ENCODE peak calls at places on chromosomes 16 and 17, in six cellular contexts. M is activated CD4-positive, CD25-positive, alpha-beta regulatory T cell; S is heart right ventricle; Q is cardiac fibroblast; X is prostate gland; O is central memory CD8-positive, alpha-beta T cell. H is an unnamed sample.

GRCh38 chr16:85753559-85753958 is 2.7 kb upstream of the C16orf74 start:
- DNase-seq in M (no peak), S (no peak), Q (no peak), X (peak; percentile 70), O (no peak), H (peak; percentile 73)

GRCh38 chr17:27569257-27569722 is 61.7 kb upstream of the LGALS9 start:
- DNase-seq in M (no peak), S (no peak), Q (peak; percentile 43), X (no peak), O (peak; percentile 32), H (no peak)

GRCh38 chr17:51028176-51028863 is 92.3 kb downstream of the SPAG9 start:
- DNase-seq in M (no peak), S (no peak), Q (no peak), X (no peak), O (no peak), H (no peak)

GRCh38 chr16:12348733-12349704 is 372.5 kb downstream of the SNX29 start:
- DNase-seq in M (no peak), S (no peak), Q (no peak), X (no peak), O (no peak), H (no peak)

GRCh38 chr16:69077251-69077650 is 28.2 kb upstream of the HAS3 start:
- DNase-seq in M (no peak), S (no peak), Q (no peak), X (no peak), O (no peak), H (no peak)

GRCh38 chr17:17235212-17236174 is 1.5 kb downstream of the FLCN start:
- DNase-seq in M (no peak), S (no peak), Q (peak; percentile 9), X (no peak), O (no peak), H (peak; percentile 44)

GRCh38 chr17:49393491-49394255 is 21.0 kb downstream of the PHB1 start:
- DNase-seq in M (no peak), S (no peak), Q (peak; percentile 31), X (no peak), O (no peak), H (no peak)

GRCh38 chr17:42339221-42339620 is 49.0 kb downstream of the STAT3 start:
- DNase-seq in M (no peak), S (no peak), Q (no peak), X (no peak), O (no peak), H (no peak)

GRCh38 chr17:68613739-68614298 is 12.7 kb upstream of the FAM20A start:
- DNase-seq in M (no peak), S (peak; percentile 71), Q (peak; percentile 71), X (no peak), O (no peak), H (no peak)

GRCh38 chr17:31093866-31094599 is 744 bp upstream of the NF1 start:
- DNase-seq in M (no peak), S (no peak), Q (no peak), X (no peak), O (no peak), H (no peak)

GRCh38 chr16:1156111-1156982 is 3.4 kb downstream of the CACNA1H start:
- DNase-seq in M (no peak), S (no peak), Q (no peak), X (no peak), O (no peak), H (no peak)

GRCh38 chr17:48738424-48738802 is 9.9 kb upstream of the HOXB13 start:
- DNase-seq in M (no peak), S (no peak), Q (no peak), X (no peak), O (no peak), H (no peak)

GRCh38 chr17:57622886-57623433 is 122.1 kb downstream of the CCDC182 start:
- DNase-seq in M (no peak), S (peak; percentile 47), Q (peak; percentile 47), X (no peak), O (no peak), H (no peak)

GRCh38 chr16:30184430-30185140 is 1.2 kb downstream of the CORO1A start:
- DNase-seq in M (peak; percentile 49), S (peak; percentile 11), Q (no peak), X (no peak), O (peak; percentile 15), H (no peak)

GRCh38 chr16:79599837-79600635 is 501 bp downstream of the MAF start:
- DNase-seq in M (no peak), S (peak; percentile 42), Q (peak; percentile 48), X (peak; percentile 55), O (peak; percentile 45), H (no peak)

GRCh38 chr16:66603537-66604375 is 748 bp upstream of the CMTM3 start:
- DNase-seq in M (peak; percentile 65), S (peak; percentile 66), Q (peak; percentile 70), X (peak; percentile 42), O (peak; percentile 55), H (no peak)

GRCh38 chr16:4743217-4743897 is 9.0 kb downstream of the DNAAF8 start:
- DNase-seq in M (no peak), S (no peak), Q (no peak), X (no peak), O (no peak), H (no peak)

GRCh38 chr17:33292981-33293867 is at the start of gene ASIC2:
- DNase-seq in M (no peak), S (no peak), Q (no peak), X (no peak), O (no peak), H (no peak)

GRCh38 chr17:42408076-42408475 is 15.0 kb downstream of the CAVIN1 start:
- DNase-seq in M (no peak), S (peak; percentile 77), Q (peak; percentile 69), X (no peak), O (no peak), H (no peak)

GRCh38 chr17:2909853-2910234 is 113.6 kb downstream of the RAP1GAP2 start:
- DNase-seq in M (no peak), S (no peak), Q (no peak), X (no peak), O (no peak), H (no peak)

GRCh38 chr17:78128616-78129384 is at the start of gene TMC6:
- DNase-seq in M (peak; percentile 60), S (no peak), Q (no peak), X (peak; percentile 59), O (peak; percentile 53), H (no peak)

GRCh38 chr17:64572682-64573154 is 65.9 kb downstream of the CEP95 start:
- DNase-seq in M (no peak), S (no peak), Q (peak; percentile 58), X (no peak), O (no peak), H (no peak)

GRCh38 chr17:45235071-45236001 is 13.7 kb downstream of the FMNL1 start:
- DNase-seq in M (peak; percentile 63), S (peak; percentile 70), Q (peak; percentile 86), X (peak; percentile 55), O (peak; percentile 73), H (peak; percentile 40)

GRCh38 chr16:15785386-15786059 is 71.3 kb downstream of the MYH11 start:
- DNase-seq in M (no peak), S (no peak), Q (no peak), X (no peak), O (no peak), H (no peak)

GRCh38 chr16:19548144-19548543 is 7.4 kb upstream of the VPS35L start:
- DNase-seq in M (no peak), S (no peak), Q (no peak), X (no peak), O (no peak), H (no peak)

GRCh38 chr17:44924107-44924544 is 8.8 kb upstream of the GFAP start:
- DNase-seq in M (no peak), S (no peak), Q (no peak), X (no peak), O (no peak), H (peak; percentile 56)

GRCh38 chr16:3536271-3536671 is 35.5 kb downstream of the CLUAP1 start:
- DNase-seq in M (no peak), S (no peak), Q (peak; percentile 64), X (no peak), O (no peak), H (no peak)

GRCh38 chr17:83151442-83152220 is 72.2 kb downstream of the METRNL start:
- DNase-seq in M (no peak), S (no peak), Q (peak; percentile 11), X (no peak), O (no peak), H (no peak)

GRCh38 chr16:88706965-88707871 is 915 bp downstream of the CTU2 start:
- DNase-seq in M (no peak), S (no peak), Q (no peak), X (no peak), O (no peak), H (no peak)